ENCODE peak calls at places on chromosomes 12 and 14, in ten cellular contexts. One of them, this sample, is unnamed.

GRCh38 chr12:52323416-52324067 is 2.3 kb upstream of the KRT83 start:
- DNase-seq in smooth muscle cell of the brain vasculature: no peak
- DNase-seq in activated effector memory CD4-positive, alpha-beta T cell treated with Interleukin-2 at 50 U/mL for 16 hours: no peak
- DNase-seq in cardiac fibroblast: no peak
- DNase-seq in NCI-H2081: peak; percentile 68
- DNase-seq in stimulated activated effector memory CD8-positive, alpha-beta T cell treated with anti-CD3 and anti-CD28 coated beads, Interleukin-12 subunit alpha, Interleukin-12 subunit beta, amount 100 ng/mL, for 72 hours: no peak
- DNase-seq in prostate gland: no peak
- DNase-seq in activated T-cell treated with anti-CD3 and anti-CD28 coated beads, Interleukin-2, amount 50 U/mL, for 4 hours: no peak
- DNase-seq in fibroblast of lung: no peak
- DNase-seq in mesothelial cell of epicardium: no peak
- DNase-seq in this sample: no peak

GRCh38 chr12:25322918-25323773 is 72.4 kb upstream of the KRAS start:
- DNase-seq in smooth muscle cell of the brain vasculature: no peak
- DNase-seq in activated effector memory CD4-positive, alpha-beta T cell treated with Interleukin-2 at 50 U/mL for 16 hours: no peak
- DNase-seq in cardiac fibroblast: peak; percentile 76
- DNase-seq in NCI-H2081: no peak
- DNase-seq in stimulated activated effector memory CD8-positive, alpha-beta T cell treated with anti-CD3 and anti-CD28 coated beads, Interleukin-12 subunit alpha, Interleukin-12 subunit beta, amount 100 ng/mL, for 72 hours: no peak
- DNase-seq in prostate gland: no peak
- DNase-seq in activated T-cell treated with anti-CD3 and anti-CD28 coated beads, Interleukin-2, amount 50 U/mL, for 4 hours: no peak
- DNase-seq in fibroblast of lung: peak; percentile 93
- DNase-seq in mesothelial cell of epicardium: no peak
- DNase-seq in this sample: no peak

GRCh38 chr12:53205747-53206146 is 1.3 kb downstream of the ITGB7 start:
- DNase-seq in smooth muscle cell of the brain vasculature: no peak
- DNase-seq in activated effector memory CD4-positive, alpha-beta T cell treated with Interleukin-2 at 50 U/mL for 16 hours: peak; percentile 57
- DNase-seq in cardiac fibroblast: peak; percentile 88
- DNase-seq in NCI-H2081: no peak
- DNase-seq in stimulated activated effector memory CD8-positive, alpha-beta T cell treated with anti-CD3 and anti-CD28 coated beads, Interleukin-12 subunit alpha, Interleukin-12 subunit beta, amount 100 ng/mL, for 72 hours: peak; percentile 57
- DNase-seq in prostate gland: no peak
- DNase-seq in activated T-cell treated with anti-CD3 and anti-CD28 coated beads, Interleukin-2, amount 50 U/mL, for 4 hours: peak; percentile 44
- DNase-seq in fibroblast of lung: peak; percentile 89
- DNase-seq in mesothelial cell of epicardium: no peak
- DNase-seq in this sample: no peak

GRCh38 chr14:72512925-72513324 is 381.0 kb downstream of the DPF3 start:
- DNase-seq in smooth muscle cell of the brain vasculature: no peak
- DNase-seq in activated effector memory CD4-positive, alpha-beta T cell treated with Interleukin-2 at 50 U/mL for 16 hours: no peak
- DNase-seq in cardiac fibroblast: no peak
- DNase-seq in NCI-H2081: no peak
- DNase-seq in stimulated activated effector memory CD8-positive, alpha-beta T cell treated with anti-CD3 and anti-CD28 coated beads, Interleukin-12 subunit alpha, Interleukin-12 subunit beta, amount 100 ng/mL, for 72 hours: no peak
- DNase-seq in prostate gland: no peak
- DNase-seq in activated T-cell treated with anti-CD3 and anti-CD28 coated beads, Interleukin-2, amount 50 U/mL, for 4 hours: no peak
- DNase-seq in fibroblast of lung: no peak
- DNase-seq in mesothelial cell of epicardium: no peak
- DNase-seq in this sample: no peak

GRCh38 chr12:79114896-79115295 is 250.3 kb downstream of the SYT1 start:
- DNase-seq in smooth muscle cell of the brain vasculature: no peak
- DNase-seq in activated effector memory CD4-positive, alpha-beta T cell treated with Interleukin-2 at 50 U/mL for 16 hours: no peak
- DNase-seq in cardiac fibroblast: no peak
- DNase-seq in NCI-H2081: peak; percentile 61
- DNase-seq in stimulated activated effector memory CD8-positive, alpha-beta T cell treated with anti-CD3 and anti-CD28 coated beads, Interleukin-12 subunit alpha, Interleukin-12 subunit beta, amount 100 ng/mL, for 72 hours: no peak
- DNase-seq in prostate gland: no peak
- DNase-seq in activated T-cell treated with anti-CD3 and anti-CD28 coated beads, Interleukin-2, amount 50 U/mL, for 4 hours: no peak
- DNase-seq in fibroblast of lung: no peak
- DNase-seq in mesothelial cell of epicardium: no peak
- DNase-seq in this sample: no peak

GRCh38 chr12:29073631-29074239 is 75.3 kb upstream of the FAR2 start:
- DNase-seq in smooth muscle cell of the brain vasculature: peak; percentile 29
- DNase-seq in activated effector memory CD4-positive, alpha-beta T cell treated with Interleukin-2 at 50 U/mL for 16 hours: no peak
- DNase-seq in cardiac fibroblast: peak; percentile 76
- DNase-seq in NCI-H2081: peak; percentile 23
- DNase-seq in stimulated activated effector memory CD8-positive, alpha-beta T cell treated with anti-CD3 and anti-CD28 coated beads, Interleukin-12 subunit alpha, Interleukin-12 subunit beta, amount 100 ng/mL, for 72 hours: no peak
- DNase-seq in prostate gland: peak; percentile 6
- DNase-seq in activated T-cell treated with anti-CD3 and anti-CD28 coated beads, Interleukin-2, amount 50 U/mL, for 4 hours: no peak
- DNase-seq in fibroblast of lung: peak; percentile 54
- DNase-seq in mesothelial cell of epicardium: no peak
- DNase-seq in this sample: no peak

GRCh38 chr12:121805171-121805687 is 1.4 kb downstream of the SETD1B start:
- DNase-seq in smooth muscle cell of the brain vasculature: no peak
- DNase-seq in activated effector memory CD4-positive, alpha-beta T cell treated with Interleukin-2 at 50 U/mL for 16 hours: no peak
- DNase-seq in cardiac fibroblast: peak; percentile 47
- DNase-seq in NCI-H2081: peak; percentile 33
- DNase-seq in stimulated activated effector memory CD8-positive, alpha-beta T cell treated with anti-CD3 and anti-CD28 coated beads, Interleukin-12 subunit alpha, Interleukin-12 subunit beta, amount 100 ng/mL, for 72 hours: no peak
- DNase-seq in prostate gland: no peak
- DNase-seq in activated T-cell treated with anti-CD3 and anti-CD28 coated beads, Interleukin-2, amount 50 U/mL, for 4 hours: no peak
- DNase-seq in fibroblast of lung: no peak
- DNase-seq in mesothelial cell of epicardium: no peak
- DNase-seq in this sample: no peak

GRCh38 chr14:94601961-94602391 is 10.2 kb upstream of the SERPINA3 start:
- DNase-seq in smooth muscle cell of the brain vasculature: peak; percentile 75
- DNase-seq in activated effector memory CD4-positive, alpha-beta T cell treated with Interleukin-2 at 50 U/mL for 16 hours: no peak
- DNase-seq in cardiac fibroblast: peak; percentile 95
- DNase-seq in NCI-H2081: no peak
- DNase-seq in stimulated activated effector memory CD8-positive, alpha-beta T cell treated with anti-CD3 and anti-CD28 coated beads, Interleukin-12 subunit alpha, Interleukin-12 subunit beta, amount 100 ng/mL, for 72 hours: no peak
- DNase-seq in prostate gland: peak; percentile 71
- DNase-seq in activated T-cell treated with anti-CD3 and anti-CD28 coated beads, Interleukin-2, amount 50 U/mL, for 4 hours: no peak
- DNase-seq in fibroblast of lung: peak; percentile 96
- DNase-seq in mesothelial cell of epicardium: no peak
- DNase-seq in this sample: peak; percentile 44

GRCh38 chr12:76195920-76196319 is 111.4 kb upstream of the NAP1L1 start:
- DNase-seq in smooth muscle cell of the brain vasculature: no peak
- DNase-seq in activated effector memory CD4-positive, alpha-beta T cell treated with Interleukin-2 at 50 U/mL for 16 hours: no peak
- DNase-seq in cardiac fibroblast: no peak
- DNase-seq in NCI-H2081: no peak
- DNase-seq in stimulated activated effector memory CD8-positive, alpha-beta T cell treated with anti-CD3 and anti-CD28 coated beads, Interleukin-12 subunit alpha, Interleukin-12 subunit beta, amount 100 ng/mL, for 72 hours: no peak
- DNase-seq in prostate gland: no peak
- DNase-seq in activated T-cell treated with anti-CD3 and anti-CD28 coated beads, Interleukin-2, amount 50 U/mL, for 4 hours: no peak
- DNase-seq in fibroblast of lung: no peak
- DNase-seq in mesothelial cell of epicardium: no peak
- DNase-seq in this sample: no peak

GRCh38 chr12:52319097-52319496 is 2.1 kb downstream of the KRT83 start:
- DNase-seq in smooth muscle cell of the brain vasculature: no peak
- DNase-seq in activated effector memory CD4-positive, alpha-beta T cell treated with Interleukin-2 at 50 U/mL for 16 hours: no peak
- DNase-seq in cardiac fibroblast: no peak
- DNase-seq in NCI-H2081: peak; percentile 28
- DNase-seq in stimulated activated effector memory CD8-positive, alpha-beta T cell treated with anti-CD3 and anti-CD28 coated beads, Interleukin-12 subunit alpha, Interleukin-12 subunit beta, amount 100 ng/mL, for 72 hours: no peak
- DNase-seq in prostate gland: no peak
- DNase-seq in activated T-cell treated with anti-CD3 and anti-CD28 coated beads, Interleukin-2, amount 50 U/mL, for 4 hours: no peak
- DNase-seq in fibroblast of lung: no peak
- DNase-seq in mesothelial cell of epicardium: no peak
- DNase-seq in this sample: no peak

GRCh38 chr14:64826845-64827244 is 52.9 kb downstream of the SPTB start:
- DNase-seq in smooth muscle cell of the brain vasculature: no peak
- DNase-seq in activated effector memory CD4-positive, alpha-beta T cell treated with Interleukin-2 at 50 U/mL for 16 hours: no peak
- DNase-seq in cardiac fibroblast: peak; percentile 43
- DNase-seq in NCI-H2081: no peak
- DNase-seq in stimulated activated effector memory CD8-positive, alpha-beta T cell treated with anti-CD3 and anti-CD28 coated beads, Interleukin-12 subunit alpha, Interleukin-12 subunit beta, amount 100 ng/mL, for 72 hours: no peak
- DNase-seq in prostate gland: no peak
- DNase-seq in activated T-cell treated with anti-CD3 and anti-CD28 coated beads, Interleukin-2, amount 50 U/mL, for 4 hours: no peak
- DNase-seq in fibroblast of lung: no peak
- DNase-seq in mesothelial cell of epicardium: no peak
- DNase-seq in this sample: no peak

GRCh38 chr12:101490286-101490920 is 15.3 kb downstream of the SPIC start:
- DNase-seq in smooth muscle cell of the brain vasculature: no peak
- DNase-seq in activated effector memory CD4-positive, alpha-beta T cell treated with Interleukin-2 at 50 U/mL for 16 hours: no peak
- DNase-seq in cardiac fibroblast: peak; percentile 1
- DNase-seq in NCI-H2081: peak; percentile 62
- DNase-seq in stimulated activated effector memory CD8-positive, alpha-beta T cell treated with anti-CD3 and anti-CD28 coated beads, Interleukin-12 subunit alpha, Interleukin-12 subunit beta, amount 100 ng/mL, for 72 hours: no peak
- DNase-seq in prostate gland: peak; percentile 36
- DNase-seq in activated T-cell treated with anti-CD3 and anti-CD28 coated beads, Interleukin-2, amount 50 U/mL, for 4 hours: no peak
- DNase-seq in fibroblast of lung: no peak
- DNase-seq in mesothelial cell of epicardium: no peak
- DNase-seq in this sample: no peak

GRCh38 chr14:92577321-92577742 is 63.8 kb downstream of the RIN3 start:
- DNase-seq in smooth muscle cell of the brain vasculature: no peak
- DNase-seq in activated effector memory CD4-positive, alpha-beta T cell treated with Interleukin-2 at 50 U/mL for 16 hours: no peak
- DNase-seq in cardiac fibroblast: no peak
- DNase-seq in NCI-H2081: no peak
- DNase-seq in stimulated activated effector memory CD8-positive, alpha-beta T cell treated with anti-CD3 and anti-CD28 coated beads, Interleukin-12 subunit alpha, Interleukin-12 subunit beta, amount 100 ng/mL, for 72 hours: no peak
- DNase-seq in prostate gland: no peak
- DNase-seq in activated T-cell treated with anti-CD3 and anti-CD28 coated beads, Interleukin-2, amount 50 U/mL, for 4 hours: no peak
- DNase-seq in fibroblast of lung: no peak
- DNase-seq in mesothelial cell of epicardium: no peak
- DNase-seq in this sample: no peak

GRCh38 chr12:50764116-50764860 is 387 bp downstream of the ATF1 start:
- DNase-seq in smooth muscle cell of the brain vasculature: no peak
- DNase-seq in activated effector memory CD4-positive, alpha-beta T cell treated with Interleukin-2 at 50 U/mL for 16 hours: peak; percentile 73
- DNase-seq in cardiac fibroblast: peak; percentile 45
- DNase-seq in NCI-H2081: peak; percentile 72
- DNase-seq in stimulated activated effector memory CD8-positive, alpha-beta T cell treated with anti-CD3 and anti-CD28 coated beads, Interleukin-12 subunit alpha, Interleukin-12 subunit beta, amount 100 ng/mL, for 72 hours: peak; percentile 65
- DNase-seq in prostate gland: peak; percentile 30
- DNase-seq in activated T-cell treated with anti-CD3 and anti-CD28 coated beads, Interleukin-2, amount 50 U/mL, for 4 hours: peak; percentile 75
- DNase-seq in fibroblast of lung: peak; percentile 32
- DNase-seq in mesothelial cell of epicardium: peak; percentile 74
- DNase-seq in this sample: no peak

This sample was measured in epithelial cell of prostate.